ENCODE peak calls at places on chromosomes 6 and 20, in seven cellular contexts. O, K, I, B, J, G and T are unnamed samples.
A peak's percentile ranks its signal among the peaks of the same experiment; 100 is the strongest.

GRCh38 chr20:10958279-10958678 is 284.5 kb upstream of the JAG1 start:
- DNase-seq in O (no peak), K (no peak), I (no peak), B (no peak), J (no peak), G (no peak), T (no peak)

GRCh38 chr20:46304361-46304760 is 3.9 kb downstream of the CDH22 start:
- DNase-seq in O (peak; percentile 51), K (no peak), I (no peak), B (no peak), J (no peak), G (no peak), T (no peak)

GRCh38 chr6:106739387-106739786 is 110.0 kb downstream of the QRSL1 start:
- DNase-seq in O (no peak), K (peak; percentile 81), I (no peak), B (peak; percentile 75), J (no peak), G (no peak), T (peak; percentile 49)

GRCh38 chr6:27139753-27140522 is 107.6 kb upstream of the PRSS16 start:
- DNase-seq in O (peak; percentile 26), K (no peak), I (no peak), B (no peak), J (peak; percentile 31), G (no peak), T (no peak)

GRCh38 chr6:20402181-20403079 is 751 bp downstream of the E2F3 start:
- DNase-seq in O (no peak), K (peak; percentile 14), I (no peak), B (peak; percentile 67), J (peak; percentile 72), G (no peak), T (peak; percentile 61)

GRCh38 chr6:4055420-4056041 is 23.4 kb downstream of the FAM217A start:
- DNase-seq in O (peak; percentile 89), K (peak; percentile 12), I (peak; percentile 44), B (peak; percentile 30), J (no peak), G (no peak), T (no peak)

GRCh38 chr20:47620808-47621805 is 119.4 kb downstream of the NCOA3 start:
- DNase-seq in O (peak; percentile 82), K (no peak), I (peak; percentile 40), B (peak; percentile 23), J (peak; percentile 75), G (no peak), T (no peak)

GRCh38 chr6:168133186-168133585 is 54.2 kb upstream of the FRMD1 start:
- DNase-seq in O (peak; percentile 53), K (no peak), I (no peak), B (peak; percentile 34), J (no peak), G (no peak), T (peak; percentile 45)